ENCODE peak calls at places on chromosomes 16 and 17, in eight cellular contexts. One of them, this sample, is unnamed.

GRCh38 chr17:37089998-37090397 is 141.2 kb downstream of the AATF start:
- DNase-seq in IMR-90: no peak
- DNase-seq in H9: no peak
- DNase-seq in ovary: no peak
- DNase-seq in SK-N-SH: no peak
- DNase-seq in heart right ventricle: no peak
- DNase-seq in cardiac muscle cell: no peak
- DNase-seq in breast epithelium: no peak
- DNase-seq in this sample: no peak

GRCh38 chr17:75370288-75370687 is 35.2 kb downstream of the GRB2 start:
- DNase-seq in IMR-90: no peak
- DNase-seq in H9: no peak
- DNase-seq in ovary: no peak
- DNase-seq in SK-N-SH: no peak
- DNase-seq in heart right ventricle: peak; percentile 27
- DNase-seq in cardiac muscle cell: no peak
- DNase-seq in breast epithelium: no peak
- DNase-seq in this sample: peak; percentile 74

GRCh38 chr16:30541502-30542329 is 7.1 kb upstream of the ZNF747 start:
- DNase-seq in IMR-90: peak; percentile 82
- DNase-seq in H9: no peak
- DNase-seq in ovary: no peak
- DNase-seq in SK-N-SH: no peak
- DNase-seq in heart right ventricle: no peak
- DNase-seq in cardiac muscle cell: peak; percentile 59
- DNase-seq in breast epithelium: no peak
- DNase-seq in this sample: no peak

GRCh38 chr17:57107498-57108101 is 22.6 kb downstream of the AKAP1 start:
- DNase-seq in IMR-90: peak; percentile 42
- DNase-seq in H9: no peak
- DNase-seq in ovary: no peak
- DNase-seq in SK-N-SH: no peak
- DNase-seq in heart right ventricle: no peak
- DNase-seq in cardiac muscle cell: peak; percentile 49
- DNase-seq in breast epithelium: peak; percentile 55
- DNase-seq in this sample: no peak

GRCh38 chr17:66762276-66762675 is 72.6 kb upstream of the CACNG5 start:
- DNase-seq in IMR-90: no peak
- DNase-seq in H9: peak; percentile 13
- DNase-seq in ovary: no peak
- DNase-seq in SK-N-SH: no peak
- DNase-seq in heart right ventricle: no peak
- DNase-seq in cardiac muscle cell: no peak
- DNase-seq in breast epithelium: no peak
- DNase-seq in this sample: no peak

GRCh38 chr17:29070795-29071194 is 27.9 kb downstream of the PIPOX start:
- DNase-seq in IMR-90: no peak
- DNase-seq in H9: no peak
- DNase-seq in ovary: no peak
- DNase-seq in SK-N-SH: no peak
- DNase-seq in heart right ventricle: no peak
- DNase-seq in cardiac muscle cell: no peak
- DNase-seq in breast epithelium: no peak
- DNase-seq in this sample: no peak

GRCh38 chr17:42337442-42337841 is 49.1 kb downstream of the STAT5A start:
- DNase-seq in IMR-90: peak; percentile 81
- DNase-seq in H9: no peak
- DNase-seq in ovary: no peak
- DNase-seq in SK-N-SH: no peak
- DNase-seq in heart right ventricle: no peak
- DNase-seq in cardiac muscle cell: no peak
- DNase-seq in breast epithelium: no peak
- DNase-seq in this sample: no peak

GRCh38 chr17:43545383-43545632 is 832 bp downstream of the ETV4 start:
- DNase-seq in IMR-90: peak; percentile 18
- DNase-seq in H9: no peak
- DNase-seq in ovary: no peak
- DNase-seq in SK-N-SH: no peak
- DNase-seq in heart right ventricle: peak; percentile 29
- DNase-seq in cardiac muscle cell: peak; percentile 35
- DNase-seq in breast epithelium: no peak
- DNase-seq in this sample: no peak

GRCh38 chr17:49193513-49194296 is 16.7 kb downstream of the GNGT2 start:
- DNase-seq in IMR-90: peak; percentile 51
- DNase-seq in H9: peak; percentile 79
- DNase-seq in ovary: peak; percentile 74
- DNase-seq in SK-N-SH: peak; percentile 56
- DNase-seq in heart right ventricle: peak; percentile 20
- DNase-seq in cardiac muscle cell: peak; percentile 28
- DNase-seq in breast epithelium: peak; percentile 59
- DNase-seq in this sample: peak; percentile 31

GRCh38 chr17:49191407-49191916 is 18.9 kb downstream of the GNGT2 start:
- DNase-seq in IMR-90: no peak
- DNase-seq in H9: no peak
- DNase-seq in ovary: no peak
- DNase-seq in SK-N-SH: no peak
- DNase-seq in heart right ventricle: no peak
- DNase-seq in cardiac muscle cell: no peak
- DNase-seq in breast epithelium: no peak
- DNase-seq in this sample: no peak

GRCh38 chr17:49190932-49191331 is 19.4 kb downstream of the GNGT2 start:
- DNase-seq in IMR-90: no peak
- DNase-seq in H9: no peak
- DNase-seq in ovary: no peak
- DNase-seq in SK-N-SH: no peak
- DNase-seq in heart right ventricle: no peak
- DNase-seq in cardiac muscle cell: no peak
- DNase-seq in breast epithelium: no peak
- DNase-seq in this sample: no peak

GRCh38 chr17:49194297-49194607 is 16.1 kb downstream of the GNGT2 start:
- DNase-seq in IMR-90: no peak
- DNase-seq in H9: no peak
- DNase-seq in ovary: no peak
- DNase-seq in SK-N-SH: no peak
- DNase-seq in heart right ventricle: no peak
- DNase-seq in cardiac muscle cell: no peak
- DNase-seq in breast epithelium: no peak
- DNase-seq in this sample: no peak

DNA sequence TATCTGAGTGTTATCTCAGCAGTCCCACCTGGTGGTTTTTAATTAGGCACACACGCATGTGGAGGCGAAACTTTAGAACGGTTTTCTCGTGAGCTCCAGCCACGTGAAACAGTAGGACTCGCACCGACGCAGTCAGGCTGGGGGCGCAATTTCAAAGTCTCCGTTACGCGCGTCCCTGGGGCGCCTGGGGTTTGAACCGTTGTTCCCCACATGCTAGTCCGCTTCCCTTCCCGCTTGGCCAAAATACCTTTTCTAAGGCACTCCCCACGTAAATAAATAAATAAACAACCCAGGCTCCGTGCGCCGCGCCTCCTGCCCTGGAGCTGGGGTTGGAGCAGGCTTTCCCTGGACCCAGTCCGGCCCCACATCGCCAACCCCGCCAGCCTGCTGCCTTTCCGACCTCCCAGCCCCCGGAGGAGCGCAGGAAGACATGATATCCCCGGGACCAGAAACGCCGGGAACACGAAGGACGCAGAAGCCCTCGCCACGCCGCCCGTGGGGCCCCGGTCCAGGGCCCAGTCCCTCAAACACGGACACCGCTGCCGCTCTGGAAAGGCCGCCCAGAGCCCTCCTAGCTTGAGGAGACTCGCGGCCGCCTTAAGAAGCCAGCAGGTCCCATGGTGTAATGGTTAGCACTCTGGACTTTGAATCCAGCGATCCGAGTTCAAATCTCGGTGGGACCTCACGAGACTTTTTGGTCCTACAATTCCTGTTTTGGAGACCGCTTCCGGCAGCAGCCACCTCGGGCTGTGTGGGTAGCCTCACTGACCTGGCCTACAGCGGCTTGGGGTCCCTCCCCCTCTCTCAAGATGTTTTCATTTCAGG is 18.2 kb downstream of the GNGT2 start:
- DNase-seq in IMR-90: peak; percentile 77
- DNase-seq in H9: peak; percentile 97
- DNase-seq in ovary: peak; percentile 89
- DNase-seq in SK-N-SH: peak; percentile 88
- DNase-seq in heart right ventricle: peak; percentile 90
- DNase-seq in cardiac muscle cell: peak; percentile 83
- DNase-seq in breast epithelium: peak; percentile 92
- DNase-seq in this sample: peak; percentile 88
- TF ChIP-seq CTCF in IMR-90: peak; percentile 35
- TF ChIP-seq CTCF in H9: peak; percentile 46
- TF ChIP-seq CTCF in ovary: peak; percentile 16
- TF ChIP-seq CTCF in SK-N-SH: peak; percentile 55
- TF ChIP-seq CTCF in heart right ventricle: peak; percentile 45
- TF ChIP-seq CTCF in cardiac muscle cell: peak; percentile 42
- TF ChIP-seq CTCF in breast epithelium: no peak
- TF ChIP-seq CTCF in this sample: peak; percentile 32

DNA sequence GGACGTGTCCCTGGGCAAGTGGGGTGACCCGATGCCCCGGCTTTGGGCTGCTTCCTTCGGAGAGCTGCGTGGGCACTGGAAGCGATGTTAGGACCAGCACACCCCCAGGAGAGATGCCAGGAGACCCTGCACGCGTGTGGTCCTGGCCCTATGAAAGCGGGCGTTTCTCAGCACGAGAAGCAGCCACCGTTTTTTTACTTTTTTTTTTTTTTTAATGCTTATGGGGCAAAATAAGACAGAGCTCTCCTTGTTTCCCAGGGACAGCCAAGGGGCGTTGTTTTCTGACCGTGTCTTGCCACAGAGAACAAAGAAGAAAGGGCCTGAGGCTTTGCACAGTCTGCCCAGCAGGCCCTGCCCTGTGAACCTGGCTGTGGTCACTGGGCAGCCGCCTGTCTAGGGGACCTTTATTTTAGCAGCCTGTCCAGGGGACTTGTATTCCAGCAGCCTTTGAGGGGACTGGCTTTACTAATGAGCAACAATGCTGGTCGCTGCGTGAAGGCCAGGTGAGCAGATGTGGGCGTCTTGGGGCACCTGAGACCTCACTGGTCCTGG is 996 bp downstream of the SLC25A10 start:
- DNase-seq in IMR-90: no peak
- DNase-seq in H9: no peak
- DNase-seq in ovary: no peak
- DNase-seq in SK-N-SH: peak; percentile 69
- DNase-seq in heart right ventricle: no peak
- DNase-seq in cardiac muscle cell: no peak
- DNase-seq in breast epithelium: no peak
- DNase-seq in this sample: no peak
- H3K27ac ChIP-seq in IMR-90: no peak overlapping the region
- H3K27ac ChIP-seq in H9: no peak overlapping the region
- H3K27ac ChIP-seq in ovary: no peak overlapping the region
- H3K27ac ChIP-seq in SK-N-SH: peak overlapping the region; percentile 13
- H3K27ac ChIP-seq in heart right ventricle: no peak overlapping the region
- H3K27ac ChIP-seq in cardiac muscle cell: no peak overlapping the region
- H3K27ac ChIP-seq in breast epithelium: peak overlapping the region; percentile 71
- H3K27ac ChIP-seq in this sample: no peak overlapping the region

GRCh38 chr16:3295209-3295608 is 10.0 kb downstream of the TIGD7 start:
- DNase-seq in IMR-90: no peak
- DNase-seq in H9: no peak
- DNase-seq in ovary: no peak
- DNase-seq in SK-N-SH: no peak
- DNase-seq in heart right ventricle: no peak
- DNase-seq in cardiac muscle cell: no peak
- DNase-seq in breast epithelium: no peak
- DNase-seq in this sample: no peak

GRCh38 chr16:3285131-3285530 is 1.8 kb downstream of the ZNF263 start:
- DNase-seq in IMR-90: no peak
- DNase-seq in H9: no peak
- DNase-seq in ovary: no peak
- DNase-seq in SK-N-SH: no peak
- DNase-seq in heart right ventricle: no peak
- DNase-seq in cardiac muscle cell: no peak
- DNase-seq in breast epithelium: no peak
- DNase-seq in this sample: no peak

GRCh38 chr16:3292604-3293003 is 9.3 kb downstream of the ZNF263 start:
- DNase-seq in IMR-90: peak; percentile 77
- DNase-seq in H9: no peak
- DNase-seq in ovary: no peak
- DNase-seq in SK-N-SH: no peak
- DNase-seq in heart right ventricle: no peak
- DNase-seq in cardiac muscle cell: no peak
- DNase-seq in breast epithelium: no peak
- DNase-seq in this sample: no peak

GRCh38 chr16:3295783-3296182 is 9.4 kb downstream of the TIGD7 start:
- DNase-seq in IMR-90: no peak
- DNase-seq in H9: no peak
- DNase-seq in ovary: no peak
- DNase-seq in SK-N-SH: no peak
- DNase-seq in heart right ventricle: no peak
- DNase-seq in cardiac muscle cell: no peak
- DNase-seq in breast epithelium: no peak
- DNase-seq in this sample: no peak

DNA sequence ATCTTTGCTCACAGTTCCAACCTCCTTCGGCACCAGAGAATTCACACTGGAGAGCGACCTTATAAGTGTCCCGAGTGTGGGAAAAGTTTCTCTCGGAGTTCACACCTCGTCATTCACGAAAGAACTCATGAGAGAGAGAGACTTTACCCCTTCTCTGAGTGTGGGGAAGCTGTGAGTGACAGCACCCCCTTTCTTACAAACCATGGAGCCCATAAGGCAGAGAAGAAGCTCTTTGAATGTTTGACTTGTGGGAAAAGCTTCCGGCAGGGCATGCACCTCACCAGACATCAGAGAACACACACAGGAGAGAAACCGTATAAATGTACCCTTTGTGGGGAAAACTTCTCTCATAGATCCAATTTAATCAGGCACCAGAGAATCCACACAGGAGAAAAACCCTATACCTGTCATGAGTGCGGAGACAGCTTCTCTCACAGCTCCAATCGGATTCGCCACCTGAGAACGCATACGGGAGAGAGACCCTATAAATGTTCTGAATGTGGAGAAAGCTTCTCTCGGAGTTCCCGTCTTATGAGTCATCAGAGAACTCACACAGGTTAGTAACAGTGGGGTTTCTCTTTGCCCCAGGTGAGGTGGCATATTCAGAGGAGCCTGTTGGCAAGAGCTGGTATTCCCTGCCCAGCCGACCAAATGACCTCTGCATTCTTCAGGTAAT is 6.8 kb downstream of the ZNF263 start:
- DNase-seq in IMR-90: no peak
- DNase-seq in H9: no peak
- DNase-seq in ovary: no peak
- DNase-seq in SK-N-SH: no peak
- DNase-seq in heart right ventricle: no peak
- DNase-seq in cardiac muscle cell: no peak
- DNase-seq in breast epithelium: no peak
- DNase-seq in this sample: no peak
- H3K9me3 ChIP-seq in IMR-90: peaks cover 63% of the 10 kb centered on the region
- H3K9me3 ChIP-seq in H9: peaks cover 48% of the 10 kb centered on the region
- H3K9me3 ChIP-seq in ovary: no peaks in the 10 kb centered on the region
- H3K9me3 ChIP-seq in SK-N-SH: peaks cover 18% of the 10 kb centered on the region
- H3K9me3 ChIP-seq in heart right ventricle: peaks cover 100% of the 10 kb centered on the region
- H3K9me3 ChIP-seq in cardiac muscle cell: no peaks in the 10 kb centered on the region
- H3K9me3 ChIP-seq in breast epithelium: peaks cover 100% of the 10 kb centered on the region
- H3K9me3 ChIP-seq in this sample: peaks cover 7% of the 10 kb centered on the region

GRCh38 chr17:46124695-46125592 is 68.3 kb downstream of the KANSL1 start:
- DNase-seq in IMR-90: no peak
- DNase-seq in H9: no peak
- DNase-seq in ovary: no peak
- DNase-seq in SK-N-SH: no peak
- DNase-seq in heart right ventricle: no peak
- DNase-seq in cardiac muscle cell: no peak
- DNase-seq in breast epithelium: no peak
- DNase-seq in this sample: no peak
- TF ChIP-seq CTCF in IMR-90: no peak
- TF ChIP-seq CTCF in H9: no peak
- TF ChIP-seq CTCF in ovary: no peak
- TF ChIP-seq CTCF in SK-N-SH: no peak
- TF ChIP-seq CTCF in heart right ventricle: no peak
- TF ChIP-seq CTCF in cardiac muscle cell: no peak
- TF ChIP-seq CTCF in breast epithelium: no peak
- TF ChIP-seq CTCF in this sample: no peak